ENCODE peak calls at places on chromosome 1, in four cellular contexts. One of them, this sample, is unnamed.

GRCh38 chr1:84772428-84772943 is 82.2 kb upstream of the SSX2IP start:
- DNase-seq in nephron progenitor cell: peak
- DNase-seq in HFF-Myc: peak
- DNase-seq in NCI-H1417 treated with DMSO at 0.1 percent for 48 hours: no peak
- DNase-seq in this sample: peak

GRCh38 chr1:237713886-237714285 is 176.8 kb downstream of the ZP4 start:
- DNase-seq in HFF-Myc: no peak
- DNase-seq in nephron progenitor cell: no peak
- DNase-seq in NCI-H1417 treated with DMSO at 0.1 percent for 48 hours: no peak
- DNase-seq in this sample: no peak

GRCh38 chr1:212981025-212981495 is 30.7 kb downstream of the VASH2 start:
- DNase-seq in NCI-H1417 treated with DMSO at 0.1 percent for 48 hours: no peak
- DNase-seq in HFF-Myc: no peak
- DNase-seq in nephron progenitor cell: no peak
- DNase-seq in this sample: no peak

GRCh38 chr1:108708726-108709660 is 3.7 kb upstream of the FNDC7 start:
- DNase-seq in HFF-Myc: no peak
- DNase-seq in NCI-H1417 treated with DMSO at 0.1 percent for 48 hours: no peak
- DNase-seq in nephron progenitor cell: no peak
- DNase-seq in this sample: no peak

GRCh38 chr1:68442822-68443556 is 6.8 kb downstream of the RPE65 start:
- DNase-seq in HFF-Myc: peak
- DNase-seq in NCI-H1417 treated with DMSO at 0.1 percent for 48 hours: no peak
- DNase-seq in nephron progenitor cell: peak
- DNase-seq in this sample: peak

GRCh38 chr1:166300767-166301166 is 134.0 kb upstream of the FAM78B start:
- DNase-seq in HFF-Myc: no peak
- DNase-seq in NCI-H1417 treated with DMSO at 0.1 percent for 48 hours: no peak
- DNase-seq in nephron progenitor cell: no peak
- DNase-seq in this sample: no peak

GRCh38 chr1:180926164-180926981 is 13.7 kb downstream of the KIAA1614 start:
- DNase-seq in NCI-H1417 treated with DMSO at 0.1 percent for 48 hours: no peak
- DNase-seq in HFF-Myc: peak
- DNase-seq in nephron progenitor cell: peak
- DNase-seq in this sample: no peak

GRCh38 chr1:1014896-1015681 is 1.8 kb downstream of the ISG15 start:
- DNase-seq in HFF-Myc: no peak
- DNase-seq in NCI-H1417 treated with DMSO at 0.1 percent for 48 hours: no peak
- DNase-seq in nephron progenitor cell: no peak
- DNase-seq in this sample: peak

GRCh38 chr1:62321438-62321837 is 2.2 kb upstream of the KANK4 start:
- DNase-seq in nephron progenitor cell: no peak
- DNase-seq in HFF-Myc: peak
- DNase-seq in NCI-H1417 treated with DMSO at 0.1 percent for 48 hours: no peak
- DNase-seq in this sample: no peak

GRCh38 chr1:52658795-52659194 is 25.8 kb downstream of the SHISAL2A start:
- DNase-seq in NCI-H1417 treated with DMSO at 0.1 percent for 48 hours: no peak
- DNase-seq in HFF-Myc: no peak
- DNase-seq in nephron progenitor cell: no peak
- DNase-seq in this sample: no peak

GRCh38 chr1:167683226-167683625 is 38.6 kb upstream of the MPZL1 start:
- DNase-seq in nephron progenitor cell: no peak
- DNase-seq in HFF-Myc: no peak
- DNase-seq in NCI-H1417 treated with DMSO at 0.1 percent for 48 hours: no peak
- DNase-seq in this sample: no peak

GRCh38 chr1:115557715-115558114 is 84.1 kb upstream of the VANGL1 start:
- DNase-seq in HFF-Myc: no peak
- DNase-seq in nephron progenitor cell: no peak
- DNase-seq in NCI-H1417 treated with DMSO at 0.1 percent for 48 hours: peak
- DNase-seq in this sample: no peak

GRCh38 chr1:22126531-22126930 is 16.4 kb downstream of the WNT4 start:
- DNase-seq in NCI-H1417 treated with DMSO at 0.1 percent for 48 hours: no peak
- DNase-seq in nephron progenitor cell: no peak
- DNase-seq in HFF-Myc: no peak
- DNase-seq in this sample: no peak

GRCh38 chr1:32892368-32893197 is 6.3 kb downstream of the HPCA start:
- DNase-seq in NCI-H1417 treated with DMSO at 0.1 percent for 48 hours: no peak
- DNase-seq in nephron progenitor cell: peak
- DNase-seq in HFF-Myc: no peak
- DNase-seq in this sample: peak

GRCh38 chr1:156677616-156678596 is 699 bp upstream of the NES start:
- DNase-seq in HFF-Myc: no peak
- DNase-seq in nephron progenitor cell: peak
- DNase-seq in NCI-H1417 treated with DMSO at 0.1 percent for 48 hours: peak
- DNase-seq in this sample: peak

GRCh38 chr1:16112558-16113555 is 39.4 kb upstream of the FAM131C start:
- DNase-seq in NCI-H1417 treated with DMSO at 0.1 percent for 48 hours: no peak
- DNase-seq in nephron progenitor cell: peak
- DNase-seq in HFF-Myc: no peak
- DNase-seq in this sample: peak

GRCh38 chr1:228408041-228408868 is 1.6 kb upstream of the TRIM11 start:
- DNase-seq in HFF-Myc: no peak
- DNase-seq in NCI-H1417 treated with DMSO at 0.1 percent for 48 hours: no peak
- DNase-seq in nephron progenitor cell: no peak
- DNase-seq in this sample: no peak